ENCODE peak calls at places on chromosomes 3 and 15, in five cellular contexts. One of them, this sample, is unnamed.

GRCh38 chr15:41981373-41982132 is 9.2 kb upstream of the EHD4 start:
- DNase-seq in Calu3: no peak
- DNase-seq in brain microvascular endothelial cell: no peak
- DNase-seq in fibroblast of pulmonary artery: no peak
- DNase-seq in activated T-cell treated with anti-CD3 and anti-CD28 coated beads for 24 hours: no peak
- DNase-seq in this sample: no peak

GRCh38 chr3:16146015-16146730 is 28.3 kb upstream of the GALNT15 start:
- DNase-seq in Calu3: no peak
- DNase-seq in brain microvascular endothelial cell: no peak
- DNase-seq in fibroblast of pulmonary artery: no peak
- DNase-seq in activated T-cell treated with anti-CD3 and anti-CD28 coated beads for 24 hours: no peak
- DNase-seq in this sample: no peak

GRCh38 chr3:127799476-127800222 is 22.7 kb downstream of the MGLL start:
- DNase-seq in Calu3: peak
- DNase-seq in brain microvascular endothelial cell: peak
- DNase-seq in fibroblast of pulmonary artery: peak
- DNase-seq in activated T-cell treated with anti-CD3 and anti-CD28 coated beads for 24 hours: no peak
- DNase-seq in this sample: no peak

GRCh38 chr3:186888569-186888968 is 41.8 kb upstream of the ST6GAL1 start:
- DNase-seq in Calu3: no peak
- DNase-seq in brain microvascular endothelial cell: no peak
- DNase-seq in fibroblast of pulmonary artery: no peak
- DNase-seq in activated T-cell treated with anti-CD3 and anti-CD28 coated beads for 24 hours: no peak
- DNase-seq in this sample: no peak

GRCh38 chr3:37491776-37492175 is 317.4 kb upstream of the LRRFIP2 start:
- DNase-seq in Calu3: no peak
- DNase-seq in brain microvascular endothelial cell: no peak
- DNase-seq in fibroblast of pulmonary artery: peak
- DNase-seq in activated T-cell treated with anti-CD3 and anti-CD28 coated beads for 24 hours: no peak
- DNase-seq in this sample: no peak

GRCh38 chr15:86711476-86711875 is 631.8 kb downstream of the AGBL1 start:
- DNase-seq in Calu3: no peak
- DNase-seq in brain microvascular endothelial cell: no peak
- DNase-seq in fibroblast of pulmonary artery: no peak
- DNase-seq in activated T-cell treated with anti-CD3 and anti-CD28 coated beads for 24 hours: no peak
- DNase-seq in this sample: peak

GRCh38 chr3:64163755-64164148 is 61.5 kb downstream of the PRICKLE2 start:
- DNase-seq in Calu3: no peak
- DNase-seq in brain microvascular endothelial cell: peak
- DNase-seq in fibroblast of pulmonary artery: peak
- DNase-seq in activated T-cell treated with anti-CD3 and anti-CD28 coated beads for 24 hours: no peak
- DNase-seq in this sample: no peak

GRCh38 chr15:69344238-69344637 is 45.5 kb downstream of the PAQR5 start:
- DNase-seq in Calu3: no peak
- DNase-seq in brain microvascular endothelial cell: no peak
- DNase-seq in fibroblast of pulmonary artery: no peak
- DNase-seq in activated T-cell treated with anti-CD3 and anti-CD28 coated beads for 24 hours: no peak
- DNase-seq in this sample: no peak

GRCh38 chr15:94840794-94841587 is 609.6 kb downstream of the MCTP2 start:
- DNase-seq in Calu3: no peak
- DNase-seq in brain microvascular endothelial cell: peak
- DNase-seq in fibroblast of pulmonary artery: peak
- DNase-seq in activated T-cell treated with anti-CD3 and anti-CD28 coated beads for 24 hours: no peak
- DNase-seq in this sample: no peak

GRCh38 chr3:140753865-140754754 is 76.2 kb downstream of the TRIM42 start:
- DNase-seq in Calu3: peak
- DNase-seq in brain microvascular endothelial cell: no peak
- DNase-seq in fibroblast of pulmonary artery: no peak
- DNase-seq in activated T-cell treated with anti-CD3 and anti-CD28 coated beads for 24 hours: no peak
- DNase-seq in this sample: no peak

GRCh38 chr3:30354513-30354912 is 251.9 kb upstream of the TGFBR2 start:
- DNase-seq in Calu3: no peak
- DNase-seq in brain microvascular endothelial cell: no peak
- DNase-seq in fibroblast of pulmonary artery: no peak
- DNase-seq in activated T-cell treated with anti-CD3 and anti-CD28 coated beads for 24 hours: no peak
- DNase-seq in this sample: no peak

GRCh38 chr3:37993811-37994638 is 3.4 kb downstream of the VILL start:
- DNase-seq in Calu3: no peak
- DNase-seq in brain microvascular endothelial cell: peak
- DNase-seq in fibroblast of pulmonary artery: peak
- DNase-seq in activated T-cell treated with anti-CD3 and anti-CD28 coated beads for 24 hours: peak
- DNase-seq in this sample: no peak

GRCh38 chr3:172146349-172146748 is 107.0 kb downstream of the FNDC3B start:
- DNase-seq in Calu3: no peak
- DNase-seq in brain microvascular endothelial cell: no peak
- DNase-seq in fibroblast of pulmonary artery: no peak
- DNase-seq in activated T-cell treated with anti-CD3 and anti-CD28 coated beads for 24 hours: no peak
- DNase-seq in this sample: no peak

This sample was measured in LNCaP clone FGC.